ENCODE peak calls at places on chromosomes 6 and 20, in four cellular contexts. One of them, this sample, is unnamed.

GRCh38 chr6:82842721-82843120 is 222.9 kb downstream of the UBE3D start:
- DNase-seq in fibroblast of the aortic adventitia: peak
- DNase-seq in CD8-positive, alpha-beta T cell: no peak
- DNase-seq in A549: no peak
- DNase-seq in this sample: no peak

GRCh38 chr20:17662333-17663039 is 19.6 kb downstream of the RRBP1 start:
- DNase-seq in A549: no peak
- DNase-seq in fibroblast of the aortic adventitia: peak
- DNase-seq in CD8-positive, alpha-beta T cell: no peak
- DNase-seq in this sample: no peak

GRCh38 chr6:35317483-35318199 is 20.0 kb downstream of the DEF6 start:
- DNase-seq in CD8-positive, alpha-beta T cell: no peak
- DNase-seq in fibroblast of the aortic adventitia: no peak
- DNase-seq in A549: no peak
- DNase-seq in this sample: no peak

GRCh38 chr20:23255658-23256385 is 94.8 kb upstream of the NXT1 start:
- DNase-seq in fibroblast of the aortic adventitia: peak
- DNase-seq in CD8-positive, alpha-beta T cell: no peak
- DNase-seq in A549: no peak
- DNase-seq in this sample: no peak

GRCh38 chr6:14066782-14067406 is 50.7 kb upstream of the CD83 start:
- DNase-seq in CD8-positive, alpha-beta T cell: no peak
- DNase-seq in A549: peak
- DNase-seq in fibroblast of the aortic adventitia: peak
- DNase-seq in this sample: peak

GRCh38 chr6:92777146-92777740 is 642.1 kb downstream of the EPHA7 start:
- DNase-seq in fibroblast of the aortic adventitia: no peak
- DNase-seq in A549: peak
- DNase-seq in CD8-positive, alpha-beta T cell: no peak
- DNase-seq in this sample: peak

GRCh38 chr20:23640018-23640872 is 2.5 kb upstream of the CST3 start:
- DNase-seq in CD8-positive, alpha-beta T cell: no peak
- DNase-seq in A549: no peak
- DNase-seq in fibroblast of the aortic adventitia: no peak
- DNase-seq in this sample: no peak

GRCh38 chr20:52179331-52180166 is 12.0 kb downstream of the ZFP64 start:
- DNase-seq in CD8-positive, alpha-beta T cell: no peak
- DNase-seq in fibroblast of the aortic adventitia: no peak
- DNase-seq in A549: no peak
- DNase-seq in this sample: no peak

GRCh38 chr20:8454137-8454712 is 322.2 kb downstream of the PLCB1 start:
- DNase-seq in CD8-positive, alpha-beta T cell: no peak
- DNase-seq in fibroblast of the aortic adventitia: peak
- DNase-seq in A549: peak
- DNase-seq in this sample: peak

GRCh38 chr6:235763-236360 is 56.4 kb upstream of the DUSP22 start:
- DNase-seq in fibroblast of the aortic adventitia: peak
- DNase-seq in A549: no peak
- DNase-seq in CD8-positive, alpha-beta T cell: no peak
- DNase-seq in this sample: no peak

GRCh38 chr6:89941031-89941775 is 46.9 kb downstream of the GJA10 start:
- DNase-seq in fibroblast of the aortic adventitia: peak
- DNase-seq in CD8-positive, alpha-beta T cell: no peak
- DNase-seq in A549: no peak
- DNase-seq in this sample: no peak

GRCh38 chr6:167933290-167933689 is 64.2 kb upstream of the KIF25 start:
- DNase-seq in A549: no peak
- DNase-seq in CD8-positive, alpha-beta T cell: no peak
- DNase-seq in fibroblast of the aortic adventitia: no peak
- DNase-seq in this sample: peak

GRCh38 chr6:150212745-150213144 is 69.9 kb downstream of the PPP1R14C start:
- DNase-seq in fibroblast of the aortic adventitia: no peak
- DNase-seq in CD8-positive, alpha-beta T cell: no peak
- DNase-seq in A549: no peak
- DNase-seq in this sample: no peak

GRCh38 chr6:84278311-84278710 is 50.9 kb upstream of the CEP162 start:
- DNase-seq in fibroblast of the aortic adventitia: peak
- DNase-seq in A549: no peak
- DNase-seq in CD8-positive, alpha-beta T cell: no peak
- DNase-seq in this sample: no peak

GRCh38 chr20:25204550-25205276 is 9.2 kb downstream of the ENTPD6 start:
- DNase-seq in fibroblast of the aortic adventitia: no peak
- DNase-seq in A549: no peak
- DNase-seq in CD8-positive, alpha-beta T cell: no peak
- DNase-seq in this sample: no peak

GRCh38 chr6:39021779-39022178 is 26.8 kb upstream of the GLP1R start:
- DNase-seq in A549: no peak
- DNase-seq in CD8-positive, alpha-beta T cell: no peak
- DNase-seq in fibroblast of the aortic adventitia: no peak
- DNase-seq in this sample: no peak

GRCh38 chr6:157627195-157627966 is 195.7 kb upstream of the SNX9 start:
- DNase-seq in A549: no peak
- DNase-seq in fibroblast of the aortic adventitia: no peak
- DNase-seq in CD8-positive, alpha-beta T cell: no peak
- DNase-seq in this sample: no peak

GRCh38 chr20:63546686-63547483 is 664 bp downstream of the SRMS start:
- DNase-seq in A549: no peak
- DNase-seq in fibroblast of the aortic adventitia: no peak
- DNase-seq in CD8-positive, alpha-beta T cell: no peak
- DNase-seq in this sample: no peak

GRCh38 chr20:3218307-3218988 is 9.2 kb downstream of the ITPA start:
- DNase-seq in A549: peak
- DNase-seq in CD8-positive, alpha-beta T cell: peak
- DNase-seq in fibroblast of the aortic adventitia: peak
- DNase-seq in this sample: no peak

GRCh38 chr6:116536216-116536621 is 9.3 kb downstream of the TRAPPC3L start:
- DNase-seq in CD8-positive, alpha-beta T cell: no peak
- DNase-seq in A549: peak
- DNase-seq in fibroblast of the aortic adventitia: peak
- DNase-seq in this sample: peak

GRCh38 chr20:13262701-13263335 is 41.7 kb downstream of the ISM1 start:
- DNase-seq in fibroblast of the aortic adventitia: no peak
- DNase-seq in CD8-positive, alpha-beta T cell: no peak
- DNase-seq in A549: no peak
- DNase-seq in this sample: peak

GRCh38 chr6:111614833-111615582 is 9.3 kb upstream of the TRAF3IP2 start:
- DNase-seq in A549: peak
- DNase-seq in CD8-positive, alpha-beta T cell: no peak
- DNase-seq in fibroblast of the aortic adventitia: no peak
- DNase-seq in this sample: no peak

GRCh38 chr6:17863971-17864754 is 123.3 kb downstream of the KIF13A start:
- DNase-seq in A549: peak
- DNase-seq in CD8-positive, alpha-beta T cell: no peak
- DNase-seq in fibroblast of the aortic adventitia: peak
- DNase-seq in this sample: peak

GRCh38 chr20:50977066-50978045 is 18.7 kb downstream of the MOCS3 start:
- DNase-seq in fibroblast of the aortic adventitia: no peak
- DNase-seq in A549: no peak
- DNase-seq in CD8-positive, alpha-beta T cell: no peak
- DNase-seq in this sample: no peak

GRCh38 chr6:43838276-43839036 is 68.4 kb downstream of the VEGFA start:
- DNase-seq in CD8-positive, alpha-beta T cell: no peak
- DNase-seq in fibroblast of the aortic adventitia: peak
- DNase-seq in A549: peak
- DNase-seq in this sample: peak

GRCh38 chr6:82017316-82017715 is 230.2 kb downstream of the IBTK start:
- DNase-seq in fibroblast of the aortic adventitia: peak
- DNase-seq in CD8-positive, alpha-beta T cell: no peak
- DNase-seq in A549: peak
- DNase-seq in this sample: peak

GRCh38 chr20:17688965-17689364 is 6.9 kb upstream of the RRBP1 start:
- DNase-seq in fibroblast of the aortic adventitia: no peak
- DNase-seq in A549: no peak
- DNase-seq in CD8-positive, alpha-beta T cell: no peak
- DNase-seq in this sample: peak

GRCh38 chr20:237479-237878 is 10.4 kb downstream of the DEFB129 start:
- DNase-seq in fibroblast of the aortic adventitia: no peak
- DNase-seq in A549: no peak
- DNase-seq in CD8-positive, alpha-beta T cell: no peak
- DNase-seq in this sample: no peak

GRCh38 chr20:10739575-10739974 is 65.8 kb upstream of the JAG1 start:
- DNase-seq in fibroblast of the aortic adventitia: peak
- DNase-seq in CD8-positive, alpha-beta T cell: no peak
- DNase-seq in A549: no peak
- DNase-seq in this sample: peak

GRCh38 chr20:26207237-26207966 is 510.7 kb upstream of the ZNF337 start:
- DNase-seq in CD8-positive, alpha-beta T cell: no peak
- DNase-seq in A549: no peak
- DNase-seq in fibroblast of the aortic adventitia: no peak
- DNase-seq in this sample: no peak

GRCh38 chr20:26205350-26205749 is 508.7 kb upstream of the ZNF337 start:
- DNase-seq in A549: no peak
- DNase-seq in CD8-positive, alpha-beta T cell: no peak
- DNase-seq in fibroblast of the aortic adventitia: no peak
- DNase-seq in this sample: no peak

GRCh38 chr20:26209171-26209941 is 512.7 kb upstream of the ZNF337 start:
- DNase-seq in CD8-positive, alpha-beta T cell: peak
- DNase-seq in A549: no peak
- DNase-seq in fibroblast of the aortic adventitia: peak
- DNase-seq in this sample: peak

GRCh38 chr20:26208296-26209091 is 511.8 kb upstream of the ZNF337 start:
- DNase-seq in A549: no peak
- DNase-seq in CD8-positive, alpha-beta T cell: peak
- DNase-seq in fibroblast of the aortic adventitia: no peak
- DNase-seq in this sample: no peak
- H3K4me3 ChIP-seq in A549: peak
- H3K4me3 ChIP-seq in CD8-positive, alpha-beta T cell: peak
- H3K4me3 ChIP-seq in fibroblast of the aortic adventitia: peak
- H3K4me3 ChIP-seq in this sample: peak

GRCh38 chr6:24893342-24893850 is 42.4 kb downstream of the RIPOR2 start:
- DNase-seq in A549: no peak
- DNase-seq in fibroblast of the aortic adventitia: no peak
- DNase-seq in CD8-positive, alpha-beta T cell: no peak
- DNase-seq in this sample: no peak

GRCh38 chr6:24899647-24900325 is 36.0 kb downstream of the RIPOR2 start:
- DNase-seq in CD8-positive, alpha-beta T cell: no peak
- DNase-seq in A549: no peak
- DNase-seq in fibroblast of the aortic adventitia: no peak
- DNase-seq in this sample: no peak

GRCh38 chr6:24898607-24899133 is 37.1 kb downstream of the RIPOR2 start:
- DNase-seq in fibroblast of the aortic adventitia: no peak
- DNase-seq in CD8-positive, alpha-beta T cell: no peak
- DNase-seq in A549: no peak
- DNase-seq in this sample: no peak

GRCh38 chr6:24900917-24901697 is 34.7 kb downstream of the RIPOR2 start:
- DNase-seq in CD8-positive, alpha-beta T cell: no peak
- DNase-seq in A549: no peak
- DNase-seq in fibroblast of the aortic adventitia: no peak
- DNase-seq in this sample: no peak

DNA sequence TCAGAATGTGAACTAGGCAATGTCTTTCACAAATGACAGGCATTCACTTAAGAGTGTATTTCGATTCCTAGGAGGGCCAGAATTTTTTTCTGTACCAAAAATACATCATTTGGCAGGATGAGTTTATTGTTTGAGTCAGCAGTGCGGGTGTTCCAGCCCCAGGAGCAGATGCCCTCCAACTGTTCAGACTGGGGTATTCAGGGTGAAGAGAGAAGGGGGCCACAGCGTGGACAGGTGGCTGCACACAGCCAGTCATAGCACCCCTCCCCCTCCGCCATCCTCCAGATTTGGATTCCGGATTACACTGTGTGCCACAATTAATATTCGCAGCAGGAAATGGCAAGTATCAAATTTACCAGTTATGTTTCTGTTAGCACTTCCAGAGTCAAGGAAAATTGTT is 38.6 kb downstream of the RIPOR2 start:
- DNase-seq in A549: no peak
- DNase-seq in fibroblast of the aortic adventitia: no peak
- DNase-seq in CD8-positive, alpha-beta T cell: no peak
- DNase-seq in this sample: no peak
- H3K4me3 ChIP-seq in A549: no peak
- H3K4me3 ChIP-seq in fibroblast of the aortic adventitia: no peak
- H3K4me3 ChIP-seq in CD8-positive, alpha-beta T cell: no peak
- H3K4me3 ChIP-seq in this sample: no peak

DNA sequence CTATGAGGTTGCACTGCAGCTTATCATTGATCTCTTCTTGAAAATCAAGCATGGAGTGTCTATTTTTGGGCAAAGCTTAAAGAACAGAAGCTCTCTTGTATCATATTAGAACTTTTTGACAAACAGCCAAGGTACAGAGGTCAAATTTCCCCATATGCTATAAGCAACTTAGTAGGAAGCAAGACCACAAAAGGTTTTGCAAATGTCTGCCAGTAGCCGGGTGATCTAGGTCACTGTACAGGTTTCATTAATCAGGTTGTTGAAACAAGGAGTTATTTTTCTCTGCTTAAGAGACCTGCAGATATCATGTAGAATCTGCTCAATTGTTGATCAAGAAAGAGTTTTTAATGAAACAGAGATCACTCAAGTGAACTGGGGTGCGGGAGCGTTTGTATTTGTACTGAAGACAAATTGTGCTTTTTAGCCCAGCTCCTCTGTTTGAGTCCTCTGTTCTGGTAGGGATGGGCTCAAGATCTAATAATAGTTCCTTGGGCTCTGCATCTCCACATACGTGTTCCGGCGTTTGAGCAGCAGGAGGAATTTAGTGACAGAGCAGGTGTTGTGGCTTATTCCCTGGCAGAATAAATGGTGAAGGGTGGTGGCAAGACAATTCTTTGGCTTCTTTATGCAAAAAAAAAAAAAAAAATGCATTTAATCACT is 4.3 kb downstream of the CITED2 start:
- DNase-seq in fibroblast of the aortic adventitia: peak
- DNase-seq in A549: no peak
- DNase-seq in CD8-positive, alpha-beta T cell: no peak
- DNase-seq in this sample: no peak
- H3K4me3 ChIP-seq in fibroblast of the aortic adventitia: no peak
- H3K4me3 ChIP-seq in A549: no peak
- H3K4me3 ChIP-seq in CD8-positive, alpha-beta T cell: no peak
- H3K4me3 ChIP-seq in this sample: no peak

DNA sequence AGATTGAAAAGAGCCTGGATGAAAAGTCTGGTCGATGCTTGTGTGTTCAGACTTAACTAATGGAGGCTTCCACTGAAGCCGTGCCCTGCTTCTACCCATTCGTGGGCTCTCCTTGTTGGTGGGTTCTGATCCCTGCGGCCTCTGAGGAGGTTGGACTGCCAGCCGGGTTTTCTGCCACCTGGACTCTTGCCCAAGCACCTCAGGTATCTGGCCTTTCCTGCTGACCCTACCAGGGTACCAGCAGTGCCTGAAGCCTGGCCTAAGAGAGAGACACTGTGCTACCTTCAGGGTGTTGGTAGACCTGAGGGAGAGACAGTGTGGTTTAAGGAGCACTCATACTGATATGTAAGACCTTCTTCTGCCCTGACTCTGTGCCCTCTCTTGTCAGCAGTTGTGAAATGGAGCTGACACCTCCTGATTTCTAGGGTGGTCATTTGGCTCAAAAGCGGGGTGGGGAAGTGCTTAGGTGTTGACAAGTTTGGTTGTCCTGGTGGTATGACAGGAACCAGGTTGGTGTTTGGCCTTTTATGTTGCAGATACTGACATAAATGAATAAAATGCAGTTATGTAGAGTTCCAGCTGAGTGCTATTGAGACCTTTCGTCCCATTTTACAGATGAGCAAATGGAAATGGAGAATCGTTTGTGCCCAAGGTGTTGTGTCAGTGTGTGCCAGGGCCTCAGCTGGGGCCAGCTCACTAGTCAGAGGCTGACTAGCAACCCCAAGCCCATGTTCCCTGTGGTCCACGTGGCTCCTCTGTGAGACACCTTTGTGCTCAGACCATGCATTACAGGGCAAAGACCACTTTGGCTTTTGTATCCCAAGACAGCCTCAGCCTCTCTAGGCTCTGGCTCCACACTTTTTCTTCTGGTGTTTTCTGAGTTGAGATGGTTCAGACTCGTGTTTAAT is 3.1 kb downstream of the PLCG1 start:
- DNase-seq in A549: no peak
- DNase-seq in CD8-positive, alpha-beta T cell: no peak
- DNase-seq in fibroblast of the aortic adventitia: no peak
- DNase-seq in this sample: no peak
- H3K4me3 ChIP-seq in A549: no peak
- H3K4me3 ChIP-seq in CD8-positive, alpha-beta T cell: peak
- H3K4me3 ChIP-seq in fibroblast of the aortic adventitia: no peak
- H3K4me3 ChIP-seq in this sample: no peak